ENCODE peak calls at places on chromosome 15, in six cellular contexts. L is stimulated activated CD8-positive, alpha-beta memory T cell treated with anti-CD3 and anti-CD28 coated beads, Interleukin-2, amount 100 ng/mL, for 48 hours; Z is CD4-positive, alpha-beta T cell; S is DMS153; W is GM23248; V is lung microvascular endothelial cell. C is an unnamed sample.

GRCh38 chr15:65980824-65981456 is 111.6 kb downstream of the RAB11A start:
- DNase-seq in W (peak), Z (no peak), L (no peak), V (peak), S (no peak), C (peak)

GRCh38 chr15:77753238-77753873 is 120.6 kb upstream of the LINGO1 start:
- DNase-seq in W (peak), L (no peak), S (no peak), Z (no peak), V (peak), C (no peak)

GRCh38 chr15:77768107-77768506 is 135.4 kb upstream of the LINGO1 start:
- DNase-seq in V (no peak), L (no peak), Z (no peak), W (no peak), S (no peak), C (no peak)

GRCh38 chr15:32705450-32705849 is 12.4 kb upstream of the GREM1 start:
- DNase-seq in S (no peak), W (peak), Z (no peak), V (no peak), L (no peak), C (no peak)

GRCh38 chr15:39279331-39279730 is 301.5 kb upstream of the THBS1 start:
- DNase-seq in V (no peak), S (no peak), Z (no peak), L (no peak), W (peak), C (no peak)

GRCh38 chr15:93300796-93301195 is 211.8 kb upstream of the RGMA start:
- DNase-seq in W (no peak), V (no peak), Z (no peak), S (no peak), L (no peak), C (no peak)

GRCh38 chr15:28101983-28102441 is 2.9 kb upstream of the OCA2 start:
- DNase-seq in V (no peak), W (no peak), S (no peak), Z (no peak), L (no peak), C (no peak)

GRCh38 chr15:73239564-73240208 is 129.1 kb downstream of the HCN4 start:
- DNase-seq in S (no peak), V (no peak), Z (no peak), L (no peak), W (no peak), C (no peak)

GRCh38 chr15:34049096-34049495 is 10.1 kb upstream of the AVEN start:
- DNase-seq in L (no peak), W (peak), V (no peak), Z (no peak), S (no peak), C (no peak)

GRCh38 chr15:60381148-60381788 is 16.5 kb downstream of the ANXA2 start:
- DNase-seq in V (peak), W (peak), Z (no peak), L (no peak), S (no peak), C (no peak)

C was measured in pulmonary artery endothelial cell.